ENCODE peak calls at places on chromosome 5, in eight cellular contexts. Z is heart right ventricle, N is right atrium auricular region, J is transverse colon, B is A673, T is suprapubic skin, D is body of pancreas, I is GM23248. P is an unnamed sample. For H3K4me1, the result is how much of the 10 kb centered on the place peaks cover.

GRCh38 chr5:32232441-32233219 is 58.5 kb upstream of the GOLPH3 start:
- DNase-seq in Z (peak), N (peak), J (peak), B (peak), T (peak), D (peak), I (peak), P (peak)

GRCh38 chr5:172150514-172151425 is 37.3 kb downstream of the STK10 start:
- DNase-seq in Z (peak), N (peak), J (peak), B (no peak), T (peak), D (no peak), I (peak), P (peak)

GRCh38 chr5:138459311-138459710 is 6.0 kb upstream of the EGR1 start:
- DNase-seq in Z (peak), N (no peak), J (peak), B (no peak), T (no peak), D (no peak), I (no peak), P (peak)

GRCh38 chr5:140966293-140967225 is at the start of gene PCDHAC2:
- DNase-seq in Z (peak), N (no peak), J (no peak), B (peak), T (no peak), D (peak), I (peak), P (no peak)

GRCh38 chr5:180769821-180770220 is 30.0 kb upstream of the OR2Y1 start:
- DNase-seq in Z (no peak), N (no peak), J (no peak), B (no peak), T (no peak), D (no peak), I (no peak), P (no peak)

GRCh38 chr5:174327317-174327864 is 281.9 kb downstream of the NSG2 start:
- DNase-seq in Z (peak), N (no peak), J (peak), B (peak), T (no peak), D (peak), I (peak), P (no peak)

GRCh38 chr5:9715891-9716335 is 85.8 kb upstream of the TAS2R1 start:
- DNase-seq in Z (no peak), N (no peak), J (no peak), B (no peak), T (no peak), D (no peak), I (peak), P (no peak)

GRCh38 chr5:114223866-114224265 is 138.0 kb upstream of the KCNN2 start:
- DNase-seq in Z (no peak), N (no peak), J (no peak), B (peak), T (no peak), D (peak), I (peak), P (no peak)

GRCh38 chr5:133713746-133714145 is 101.4 kb upstream of the FSTL4 start:
- DNase-seq in Z (no peak), N (peak), J (no peak), B (no peak), T (no peak), D (no peak), I (no peak), P (no peak)

GRCh38 chr5:119353213-119353612 is 2.6 kb upstream of the TNFAIP8 start:
- DNase-seq in Z (no peak), N (no peak), J (no peak), B (no peak), T (no peak), D (no peak), I (no peak), P (no peak)

GRCh38 chr5:98770158-98770910 is 3.1 kb upstream of the RGMB start:
- DNase-seq in Z (peak), N (peak), J (peak), B (peak), T (peak), D (peak), I (peak), P (peak)

GRCh38 chr5:178106086-178106485 is 7.2 kb upstream of the N4BP3 start:
- DNase-seq in Z (no peak), N (no peak), J (no peak), B (no peak), T (no peak), D (no peak), I (no peak), P (no peak)

GRCh38 chr5:121962943-121963342 is 1.2 kb downstream of the SRFBP1 start:
- DNase-seq in Z (no peak), N (no peak), J (no peak), B (no peak), T (no peak), D (no peak), I (peak), P (no peak)

GRCh38 chr5:28914302-28914701 is 1875.9 kb upstream of the CDH9 start:
- DNase-seq in Z (no peak), N (no peak), J (no peak), B (no peak), T (no peak), D (no peak), I (no peak), P (no peak)

GRCh38 chr5:14266686-14267085 is 123.5 kb downstream of the TRIO start:
- DNase-seq in Z (no peak), N (no peak), J (no peak), B (peak), T (no peak), D (no peak), I (peak), P (no peak)

GRCh38 chr5:140322751-140323731 is 20.1 kb upstream of the PFDN1 start:
- DNase-seq in Z (peak), N (no peak), J (no peak), B (no peak), T (no peak), D (peak), I (peak), P (no peak)

GRCh38 chr5:146213210-146213838 is 9.9 kb downstream of the RBM27 start:
- DNase-seq in Z (no peak), N (no peak), J (no peak), B (peak), T (no peak), D (no peak), I (no peak), P (no peak)

GRCh38 chr5:90285581-90285980 is 124.0 kb downstream of the CETN3 start:
- DNase-seq in Z (no peak), N (no peak), J (no peak), B (no peak), T (no peak), D (no peak), I (no peak), P (no peak)

GRCh38 chr5:100643473-100643872 is 108.3 kb downstream of the FAM174A start:
- DNase-seq in Z (no peak), N (no peak), J (no peak), B (no peak), T (no peak), D (no peak), I (peak), P (no peak)

GRCh38 chr5:175868348-175868723 is 3.0 kb upstream of the CPLX2 start:
- DNase-seq in Z (no peak), N (no peak), J (no peak), B (no peak), T (no peak), D (no peak), I (no peak), P (no peak)

GRCh38 chr5:179408646-179409045 is 63.4 kb upstream of the ADAMTS2 start:
- DNase-seq in Z (no peak), N (no peak), J (no peak), B (no peak), T (no peak), D (no peak), I (no peak), P (no peak)

GRCh38 chr5:32794086-32794485 is 83.0 kb downstream of the NPR3 start:
- DNase-seq in Z (no peak), N (no peak), J (no peak), B (no peak), T (no peak), D (no peak), I (peak), P (no peak)

GRCh38 chr5:56631719-56632118 is 183.6 kb upstream of the MAP3K1 start:
- DNase-seq in Z (no peak), N (no peak), J (no peak), B (no peak), T (no peak), D (no peak), I (no peak), P (no peak)

GRCh38 chr5:619444-619843 is 7.3 kb downstream of the CEP72 start:
- DNase-seq in Z (no peak), N (no peak), J (no peak), B (no peak), T (peak), D (peak), I (no peak), P (no peak)

GRCh38 chr5:57175586-57175985 is 1.7 kb downstream of the GPBP1 start:
- DNase-seq in Z (no peak), N (no peak), J (peak), B (peak), T (no peak), D (no peak), I (peak), P (no peak)

GRCh38 chr5:15852217-15852616 is 327.4 kb downstream of the MARCHF11 start:
- DNase-seq in Z (no peak), N (no peak), J (no peak), B (no peak), T (no peak), D (no peak), I (no peak), P (no peak)

GRCh38 chr5:148343603-148344230 is 8.4 kb downstream of the SPINK9 start:
- DNase-seq in Z (no peak), N (no peak), J (no peak), B (no peak), T (no peak), D (no peak), I (no peak), P (no peak)
- H3K27ac ChIP-seq in Z (no peak), N (no peak), J (peak), B (no peak), T (peak), D (no peak), I (no peak), P (no peak)

DNA sequence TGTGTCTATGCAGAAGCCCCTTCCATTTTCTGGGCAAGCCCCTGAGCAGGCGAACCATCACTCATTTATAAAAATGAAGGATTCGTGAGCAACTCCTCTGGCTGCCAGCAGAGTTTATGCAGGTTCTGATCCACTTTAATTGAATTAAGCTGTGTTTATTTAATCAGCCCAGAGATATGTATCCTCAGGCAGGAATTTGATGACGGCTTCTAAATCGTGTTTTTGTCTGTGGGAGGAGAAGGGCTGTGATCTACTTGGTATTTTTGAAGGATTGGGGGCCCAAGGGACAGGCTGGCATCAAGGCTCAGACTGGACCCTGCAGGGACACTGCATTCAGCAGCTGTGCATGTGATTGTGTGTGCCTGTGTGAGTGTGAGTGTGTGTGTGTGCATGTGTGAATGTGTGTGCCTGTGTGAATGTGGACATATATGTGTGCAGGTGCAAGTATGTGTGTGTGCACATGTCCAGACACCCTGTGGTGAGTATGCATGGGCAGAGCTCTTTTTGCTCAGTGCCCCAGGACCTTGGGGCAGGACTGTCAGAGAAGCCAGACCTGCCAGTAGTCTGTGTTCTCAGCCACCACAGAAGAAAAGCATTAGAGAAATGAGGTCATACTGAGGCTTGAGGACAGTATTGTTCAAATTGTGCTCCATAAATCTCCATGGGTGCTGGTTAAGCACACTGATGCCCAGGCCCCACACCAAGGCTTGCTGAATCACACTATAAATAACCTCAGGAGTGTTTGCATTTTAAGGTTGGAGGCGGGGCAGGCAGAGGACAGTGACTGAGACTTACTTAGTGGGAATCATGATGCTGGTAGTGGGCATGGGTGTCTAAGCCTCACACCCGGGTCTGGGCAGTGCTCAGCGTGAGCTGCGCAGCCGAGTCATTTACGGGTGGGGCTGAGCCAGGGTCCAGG is 164.0 kb downstream of the CARTPT start:
- DNase-seq in Z (no peak), N (no peak), J (no peak), B (no peak), T (no peak), D (no peak), I (peak), P (no peak)
- H3K4me3 ChIP-seq in Z (no peak), N (no peak), J (no peak), B (no peak), T (no peak), D (no peak), I (no peak), P (no peak)

GRCh38 chr5:96572864-96573512 is 89.2 kb upstream of the CAST start:
- DNase-seq in Z (no peak), N (no peak), J (no peak), B (no peak), T (no peak), D (no peak), I (peak), P (no peak)

GRCh38 chr5:96567188-96567587 is 95.0 kb upstream of the CAST start:
- DNase-seq in Z (no peak), N (no peak), J (no peak), B (peak), T (no peak), D (no peak), I (peak), P (no peak)

GRCh38 chr5:96566775-96567174 is 95.4 kb upstream of the CAST start:
- DNase-seq in Z (no peak), N (no peak), J (no peak), B (no peak), T (no peak), D (no peak), I (no peak), P (no peak)

GRCh38 chr5:96569332-96569731 is 92.8 kb upstream of the CAST start:
- DNase-seq in Z (no peak), N (no peak), J (no peak), B (no peak), T (no peak), D (no peak), I (no peak), P (no peak)

DNA sequence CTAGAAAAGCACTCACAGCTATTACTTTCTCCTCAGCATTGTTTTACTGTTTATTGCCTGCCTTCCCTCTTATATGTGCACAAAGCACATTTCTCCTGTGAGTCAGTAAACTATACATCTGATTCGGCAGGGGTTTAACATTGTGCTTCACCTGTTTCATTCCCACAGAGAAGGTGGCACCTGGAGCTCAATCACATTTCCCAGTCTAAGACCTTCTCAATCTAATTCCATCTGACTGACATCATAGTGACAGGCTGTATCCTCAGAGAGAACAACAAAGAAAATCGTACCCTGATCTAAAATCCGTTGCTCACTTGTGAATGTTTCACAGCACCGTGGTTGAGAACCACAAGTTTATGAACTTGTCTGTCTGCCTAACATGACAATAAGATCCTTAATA is 92.4 kb upstream of the CAST start:
- DNase-seq in Z (no peak), N (no peak), J (no peak), B (no peak), T (no peak), D (no peak), I (no peak), P (no peak)
- H3K4me1 ChIP-seq in Z (under half), N (under half), J (under half), B (under half), T (under half), D (under half), I (under half), P (under half)

DNA sequence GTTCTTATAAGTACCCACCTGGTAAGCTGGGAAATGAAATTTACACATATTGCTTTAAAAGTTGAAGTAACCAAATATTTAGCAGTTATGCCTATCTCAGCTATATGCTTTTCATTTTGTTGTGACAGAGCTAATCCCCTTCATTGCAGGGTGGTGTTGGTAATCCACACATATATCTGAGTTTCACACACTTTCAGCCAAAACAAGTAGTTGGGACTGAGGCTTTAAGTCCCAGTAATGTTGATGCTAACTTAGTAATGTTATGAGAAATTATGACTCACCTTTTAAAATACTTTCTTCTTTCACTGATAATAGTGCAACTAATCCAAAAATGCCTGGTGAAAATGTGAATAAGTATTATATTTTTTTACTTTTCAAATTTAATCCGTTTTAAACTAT is 19.2 kb upstream of the RICTOR start:
- DNase-seq in Z (no peak), N (no peak), J (no peak), B (no peak), T (no peak), D (no peak), I (peak), P (no peak)
- H3K27ac ChIP-seq in Z (no peak), N (no peak), J (no peak), B (no peak), T (no peak), D (no peak), I (no peak), P (no peak)

GRCh38 chr5:68046445-68046844 is 169.1 kb upstream of the PIK3R1 start:
- DNase-seq in Z (no peak), N (no peak), J (no peak), B (peak), T (peak), D (no peak), I (peak), P (no peak)
- H3K4me3 ChIP-seq in Z (no peak), N (no peak), J (no peak), B (no peak), T (no peak), D (no peak), I (peak), P (no peak)

DNA sequence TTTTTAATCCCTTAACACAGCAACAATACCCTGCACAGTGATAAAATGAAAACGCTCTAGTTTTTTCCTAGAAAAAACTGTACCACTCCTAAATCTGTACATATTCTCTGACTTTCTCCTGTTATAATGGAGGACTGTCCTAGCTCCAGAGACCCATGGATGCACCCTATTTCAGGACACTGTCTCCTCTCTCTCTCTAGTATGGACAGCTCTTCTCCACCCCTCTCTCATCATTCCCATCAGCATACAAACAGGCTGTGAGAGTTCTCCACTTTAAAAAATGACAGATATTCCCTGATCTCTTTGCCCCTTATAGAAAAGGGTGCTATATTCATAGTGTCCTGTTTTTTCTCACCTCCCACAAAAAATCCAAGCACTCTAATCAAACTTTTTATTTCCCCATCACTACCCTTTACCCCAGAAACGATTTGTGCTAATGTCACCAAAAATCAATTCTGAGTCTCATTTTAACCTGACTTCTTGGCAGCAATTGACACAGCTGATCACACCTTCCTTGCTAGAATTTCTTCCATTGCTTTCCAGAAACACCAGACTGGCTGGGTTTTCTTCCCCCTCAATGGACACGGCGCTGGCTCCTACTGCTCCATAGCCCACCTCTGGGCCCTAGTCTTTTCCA is 20.7 kb downstream of the ZNF608 start:
- DNase-seq in Z (no peak), N (no peak), J (no peak), B (no peak), T (no peak), D (no peak), I (no peak), P (no peak)
- H3K4me1 ChIP-seq in Z (under half), N (under half), J (under half), B (under half), T (under half), D (under half), I (under half), P (under half)

GRCh38 chr5:150611026-150611425 is 29.4 kb upstream of the SYNPO start:
- DNase-seq in Z (no peak), N (no peak), J (no peak), B (no peak), T (no peak), D (no peak), I (no peak), P (no peak)
- H3K27ac ChIP-seq in Z (peak), N (peak), J (peak), B (no peak), T (no peak), D (peak), I (no peak), P (no peak)

GRCh38 chr5:128356011-128356410 is 182.0 kb downstream of the FBN2 start:
- DNase-seq in Z (no peak), N (no peak), J (no peak), B (no peak), T (no peak), D (no peak), I (no peak), P (no peak)
- H3K4me3 ChIP-seq in Z (no peak), N (no peak), J (no peak), B (no peak), T (no peak), D (no peak), I (no peak), P (no peak)

GRCh38 chr5:17272111-17272510 is 54.7 kb downstream of the BASP1 start:
- DNase-seq in Z (no peak), N (no peak), J (no peak), B (no peak), T (no peak), D (no peak), I (no peak), P (no peak)
- H3K4me1 ChIP-seq in Z (under half), N (under half), J (under half), B (under half), T (under half), D (under half), I (under half), P (under half)

GRCh38 chr5:131171276-131171815 is 602 bp downstream of the LYRM7 start:
- DNase-seq in Z (no peak), N (no peak), J (peak), B (no peak), T (no peak), D (no peak), I (peak), P (no peak)
- H3K27ac ChIP-seq in Z (peak), N (peak), J (peak), B (peak), T (peak), D (peak), I (peak), P (peak)

P was measured in effector memory CD4-positive, alpha-beta T cell.